ENCODE peak calls at places on chromosomes 5 and 9, in seven cellular contexts. Q is GM12878, H is H1, F is mesendoderm, P is fibroblast of lung, I is HCT116, D is neural progenitor cell. V is an unnamed sample. For H3K36me3, the result is how much of the 10 kb centered on the place peaks cover.

GRCh38 chr5:137488516-137488915 is 10.6 kb downstream of the SPOCK1 start:
- DNase-seq in Q (no peak), H (no peak), F (no peak), P (no peak), I (no peak), D (no peak), V (no peak)

GRCh38 chr5:163564321-163564924 is 59.0 kb downstream of the MAT2B start:
- DNase-seq in Q (peak), H (no peak), F (peak), P (peak), I (peak), D (peak), V (peak)

GRCh38 chr9:21854594-21854993 is 52.2 kb downstream of the MTAP start:
- DNase-seq in Q (no peak), H (no peak), F (peak), P (peak), I (no peak), D (peak), V (no peak)

GRCh38 chr9:4680178-4680535 is 788 bp downstream of the CDC37L1 start:
- DNase-seq in Q (no peak), H (no peak), F (no peak), P (peak), I (no peak), D (no peak), V (no peak)

GRCh38 chr5:76257897-76258296 is 145.2 kb upstream of the IQGAP2 start:
- DNase-seq in Q (no peak), H (no peak), F (no peak), P (no peak), I (no peak), D (no peak), V (no peak)

GRCh38 chr9:4371108-4371507 is 71.2 kb upstream of the GLIS3 start:
- DNase-seq in Q (no peak), H (no peak), F (peak), P (peak), I (no peak), D (peak), V (no peak)

GRCh38 chr5:76273491-76273890 is 129.6 kb upstream of the IQGAP2 start:
- DNase-seq in Q (no peak), H (no peak), F (no peak), P (no peak), I (no peak), D (no peak), V (no peak)

GRCh38 chr9:122144836-122145235 is 14.7 kb downstream of the NDUFA8 start:
- DNase-seq in Q (no peak), H (no peak), F (no peak), P (peak), I (no peak), D (no peak), V (no peak)

GRCh38 chr9:83669067-83669466 is 38.7 kb downstream of the UBQLN1 start:
- DNase-seq in Q (no peak), H (no peak), F (no peak), P (no peak), I (no peak), D (no peak), V (no peak)
- H3K36me3 ChIP-seq in Q (under half), H (half or more), F (under half), P (under half), I (under half), D (under half), V (under half)

DNA sequence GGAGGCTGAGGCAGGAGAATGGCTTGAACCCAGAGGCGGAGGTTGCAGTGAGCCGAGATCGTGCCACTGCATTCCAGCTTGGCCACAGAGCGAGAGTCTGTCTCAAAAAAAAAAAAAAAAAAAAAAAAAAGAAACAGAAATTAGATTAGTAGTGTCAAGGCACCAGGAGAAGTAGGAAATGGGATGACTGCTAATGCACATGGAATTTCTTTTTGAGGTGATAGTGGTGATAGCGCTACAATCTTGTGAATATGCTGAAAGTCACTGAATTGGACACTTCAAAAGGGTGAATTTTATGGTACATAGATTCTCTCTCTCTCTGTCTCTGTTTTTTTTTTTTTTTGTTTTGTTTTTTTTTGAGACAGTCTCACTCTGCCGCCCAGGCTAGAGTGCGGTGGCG is 42.1 kb upstream of the SUB1 start:
- DNase-seq in Q (no peak), H (no peak), F (no peak), P (no peak), I (no peak), D (no peak), V (no peak)
- H3K4me2 ChIP-seq in Q (peak), H (no peak), F (no peak), P (no peak), I (no peak), D (no peak), V (no peak)

GRCh38 chr9:137428311-137428630 is 5.1 kb downstream of the NOXA1 start:
- DNase-seq in Q (no peak), H (no peak), F (no peak), P (no peak), I (no peak), D (no peak), V (no peak)

GRCh38 chr9:137429974-137430722 is 7.0 kb downstream of the NOXA1 start:
- DNase-seq in Q (no peak), H (no peak), F (no peak), P (no peak), I (no peak), D (peak), V (no peak)

GRCh38 chr9:137429546-137429890 is 6.3 kb downstream of the NOXA1 start:
- DNase-seq in Q (no peak), H (no peak), F (no peak), P (no peak), I (no peak), D (no peak), V (no peak)

GRCh38 chr9:137427454-137428310 is 4.5 kb downstream of the NOXA1 start:
- DNase-seq in Q (no peak), H (no peak), F (no peak), P (no peak), I (no peak), D (no peak), V (no peak)

DNA sequence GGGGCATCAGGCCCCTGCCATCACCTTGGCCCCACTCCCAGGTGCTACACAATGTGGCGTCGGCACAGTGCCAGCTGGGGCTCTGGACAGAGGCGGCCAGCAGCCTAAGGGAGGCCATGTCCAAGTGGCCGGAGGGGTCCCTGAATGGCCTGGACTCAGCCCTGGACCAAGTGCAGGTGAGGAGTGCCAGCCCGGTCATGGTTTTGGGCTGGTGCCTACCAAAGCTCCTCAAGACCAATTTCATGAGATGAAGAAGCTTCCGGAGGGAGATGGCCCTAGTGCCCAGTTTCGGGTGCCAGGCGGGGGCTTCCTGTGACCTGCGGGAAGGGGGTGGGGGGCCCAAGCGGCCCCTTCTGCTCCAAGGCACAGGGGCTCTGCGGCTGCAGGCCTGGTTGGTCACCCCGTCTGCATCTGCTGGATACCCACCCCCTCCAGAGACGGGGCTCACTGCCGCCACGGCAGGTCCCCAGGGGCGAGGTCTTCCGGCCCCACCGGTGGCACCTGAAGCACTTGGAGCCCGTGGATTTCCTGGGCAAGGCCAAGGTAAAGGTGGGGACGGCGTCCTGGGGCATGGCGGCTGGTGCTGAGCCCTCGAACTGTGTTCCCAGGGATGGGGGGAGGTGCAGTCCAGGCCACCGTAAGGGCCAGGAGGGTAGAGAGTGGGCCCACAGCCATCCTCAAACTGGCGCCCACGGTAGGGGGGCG is 5.8 kb downstream of the NOXA1 start:
- DNase-seq in Q (no peak), H (no peak), F (no peak), P (no peak), I (no peak), D (no peak), V (no peak)
- H3K9ac ChIP-seq in Q (no peak), H (no peak), F (no peak), P (no peak), I (no peak), D (no peak), V (no peak)

GRCh38 chr5:115267617-115268016 is 4.9 kb upstream of the PGGT1B start:
- DNase-seq in Q (no peak), H (no peak), F (no peak), P (no peak), I (no peak), D (no peak), V (no peak)

GRCh38 chr5:115265220-115265619 is 2.5 kb upstream of the PGGT1B start:
- DNase-seq in Q (no peak), H (no peak), F (no peak), P (no peak), I (no peak), D (no peak), V (no peak)

GRCh38 chr5:115262405-115263247 is at the start of gene PGGT1B:
- DNase-seq in Q (peak), H (peak), F (peak), P (peak), I (peak), D (peak), V (peak)

GRCh38 chr5:115262066-115262404 is 642 bp downstream of the PGGT1B start:
- DNase-seq in Q (peak), H (no peak), F (peak), P (peak), I (no peak), D (peak), V (no peak)

DNA sequence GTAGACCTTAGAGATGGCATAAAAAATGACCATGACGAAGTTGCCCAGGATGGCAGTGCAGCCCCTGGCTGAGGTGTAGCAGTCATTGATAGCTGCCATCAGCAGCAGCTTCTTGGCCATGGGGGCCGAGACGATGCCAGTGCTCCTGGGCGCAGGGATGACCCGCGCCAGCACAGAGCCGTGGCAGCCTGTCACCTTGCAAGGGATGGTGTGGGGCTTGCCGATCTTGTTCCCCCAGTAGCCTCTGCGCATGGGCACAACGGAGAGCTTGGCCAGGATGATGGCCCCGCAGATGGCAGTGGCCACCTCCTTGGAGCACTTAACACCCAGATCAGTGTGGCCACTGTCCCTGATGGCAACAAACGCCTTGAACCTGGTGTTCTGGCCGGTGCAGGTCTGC is 2.1 kb upstream of the PGGT1B start:
- DNase-seq in Q (no peak), H (no peak), F (no peak), P (no peak), I (no peak), D (no peak), V (no peak)
- H3K36me3 ChIP-seq in Q (under half), H (under half), F (under half), P (under half), I (under half), D (under half), V (under half)

DNA sequence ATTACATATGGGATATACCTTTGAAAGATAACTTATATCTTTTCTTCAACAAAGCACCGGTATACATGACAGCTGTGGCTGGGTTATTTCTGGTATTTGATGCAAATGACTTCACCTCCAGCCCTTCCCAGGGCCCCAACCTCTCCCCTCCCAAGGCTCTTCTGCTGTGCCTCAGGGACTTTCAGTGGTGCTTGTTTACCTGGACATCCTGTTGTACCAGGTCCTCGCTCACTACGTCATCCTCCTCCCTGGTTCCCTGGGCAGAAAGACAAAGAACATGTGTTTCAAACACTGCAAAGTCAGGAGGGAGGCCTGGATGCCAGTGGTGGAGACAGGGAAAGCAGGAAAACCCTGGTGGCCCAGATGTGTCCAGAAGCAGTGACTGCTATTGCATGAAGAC is 23.4 kb downstream of the ANXA6 start:
- DNase-seq in Q (no peak), H (no peak), F (no peak), P (no peak), I (no peak), D (no peak), V (no peak)
- H3K4me2 ChIP-seq in Q (peak), H (no peak), F (no peak), P (no peak), I (no peak), D (no peak), V (no peak)

GRCh38 chr9:7813030-7813429 is 13.5 kb upstream of the DMAC1 start:
- DNase-seq in Q (no peak), H (no peak), F (no peak), P (no peak), I (no peak), D (no peak), V (no peak)

GRCh38 chr9:7816021-7816420 is 16.4 kb upstream of the DMAC1 start:
- DNase-seq in Q (no peak), H (no peak), F (no peak), P (no peak), I (no peak), D (no peak), V (no peak)

GRCh38 chr9:7811679-7812078 is 12.1 kb upstream of the DMAC1 start:
- DNase-seq in Q (no peak), H (no peak), F (no peak), P (no peak), I (no peak), D (no peak), V (no peak)
- H3K9ac ChIP-seq in Q (no peak), H (no peak), F (no peak), P (no peak), I (no peak), D (no peak), V (no peak)

GRCh38 chr9:89358376-89358775 is 40.1 kb downstream of the SECISBP2 start:
- DNase-seq in Q (no peak), H (no peak), F (no peak), P (no peak), I (no peak), D (no peak), V (no peak)
- H3K36me3 ChIP-seq in Q (under half), H (half or more), F (under half), P (under half), I (under half), D (under half), V (half or more)

GRCh38 chr5:154761062-154761740 is 6.0 kb downstream of the LARP1 start:
- DNase-seq in Q (no peak), H (no peak), F (no peak), P (no peak), I (no peak), D (no peak), V (no peak)
- H3K4me2 ChIP-seq in Q (peak), H (peak), F (no peak), P (no peak), I (peak), D (peak), V (no peak)

GRCh38 chr9:133959171-133959570 is 33.0 kb downstream of the VAV2 start:
- DNase-seq in Q (no peak), H (no peak), F (no peak), P (no peak), I (no peak), D (no peak), V (no peak)
- H3K9ac ChIP-seq in Q (peak), H (no peak), F (no peak), P (no peak), I (no peak), D (no peak), V (no peak)

V was measured in neuronal stem cell.